ENCODE peak calls at places on chromosomes 12 and 14, in seven cellular contexts. N is HCT116, U is SK-N-SH, P is GM12878, Z is K562, C is H1, F is HepG2. A is an unnamed sample.

GRCh38 chr12:119055977-119056376 is 74.6 kb downstream of the SRRM4 start:
- DNase-seq in N (no peak), U (no peak), P (no peak), Z (no peak), C (no peak), F (no peak), A (no peak)

GRCh38 chr12:25276199-25276937 is 25.6 kb upstream of the KRAS start:
- DNase-seq in N (peak; percentile 42), U (peak; percentile 7), P (no peak), Z (peak; percentile 90), C (no peak), F (peak; percentile 63), A (peak; percentile 63)

GRCh38 chr12:126706300-126706699 is 1560.7 kb upstream of the TMEM132C start:
- DNase-seq in N (no peak), U (no peak), P (no peak), Z (no peak), C (no peak), F (no peak), A (no peak)

GRCh38 chr12:107277850-107278249 is 184.5 kb upstream of the CRY1 start:
- DNase-seq in N (no peak), U (no peak), P (no peak), Z (no peak), C (no peak), F (no peak), A (no peak)

GRCh38 chr14:31172084-31172483 is 35.5 kb downstream of the HECTD1 start:
- DNase-seq in N (no peak), U (no peak), P (no peak), Z (no peak), C (no peak), F (no peak), A (no peak)

GRCh38 chr12:58363971-58364370 is 422.6 kb downstream of the ATP23 start:
- DNase-seq in N (no peak), U (no peak), P (no peak), Z (no peak), C (no peak), F (no peak), A (no peak)

GRCh38 chr12:93080994-93081809 is 152.1 kb upstream of the EEA1 start:
- DNase-seq in N (no peak), U (no peak), P (no peak), Z (no peak), C (peak; percentile 51), F (peak; percentile 74), A (peak; percentile 33)

GRCh38 chr14:77498984-77499527 is 440 bp upstream of the ISM2 start:
- DNase-seq in N (no peak), U (no peak), P (no peak), Z (no peak), C (peak; percentile 66), F (peak; percentile 35), A (peak; percentile 8)

GRCh38 chr12:123894823-123895338 is 77.8 kb downstream of the CCDC92 start:
- DNase-seq in N (no peak), U (no peak), P (no peak), Z (no peak), C (no peak), F (peak; percentile 43), A (no peak)

GRCh38 chr12:128817115-128818015 is 6.4 kb downstream of the SLC15A4 start:
- DNase-seq in N (no peak), U (peak; percentile 46), P (peak; percentile 90), Z (peak; percentile 17), C (no peak), F (no peak), A (no peak)

GRCh38 chr14:90613446-90613845 is 202.8 kb downstream of the TTC7B start:
- DNase-seq in N (no peak), U (no peak), P (no peak), Z (no peak), C (no peak), F (no peak), A (no peak)

GRCh38 chr12:116266220-116266619 is 11.3 kb downstream of the MED13L start:
- DNase-seq in N (no peak), U (no peak), P (no peak), Z (no peak), C (no peak), F (no peak), A (peak; percentile 90)

GRCh38 chr14:86243158-86243557 is 713.2 kb downstream of the FLRT2 start:
- DNase-seq in N (no peak), U (no peak), P (no peak), Z (no peak), C (no peak), F (no peak), A (no peak)

GRCh38 chr14:51117579-51117978 is 22.7 kb upstream of the TRIM9 start:
- DNase-seq in N (no peak), U (no peak), P (no peak), Z (no peak), C (no peak), F (no peak), A (no peak)

GRCh38 chr12:92270501-92270900 is 124.9 kb upstream of the BTG1 start:
- DNase-seq in N (no peak), U (no peak), P (no peak), Z (no peak), C (no peak), F (no peak), A (no peak)

GRCh38 chr14:100764716-100765115 is 38.0 kb downstream of the DLK1 start:
- DNase-seq in N (no peak), U (no peak), P (no peak), Z (no peak), C (no peak), F (no peak), A (no peak)

GRCh38 chr12:59559702-59560101 is 36.1 kb upstream of the SLC16A7 start:
- DNase-seq in N (no peak), U (no peak), P (no peak), Z (no peak), C (no peak), F (no peak), A (no peak)

GRCh38 chr12:52949413-52950331 is 754 bp downstream of the KRT18 start:
- DNase-seq in N (peak; percentile 84), U (no peak), P (no peak), Z (peak; percentile 93), C (peak; percentile 62), F (peak; percentile 98), A (peak; percentile 72)

GRCh38 chr14:56474419-56475022 is 105.1 kb upstream of the TMEM260 start:
- DNase-seq in N (peak; percentile 23), U (peak; percentile 43), P (no peak), Z (peak; percentile 30), C (no peak), F (peak; percentile 16), A (peak; percentile 39)

GRCh38 chr12:4027412-4027811 is 154.2 kb upstream of the PARP11 start:
- DNase-seq in N (no peak), U (no peak), P (no peak), Z (no peak), C (no peak), F (peak; percentile 48), A (no peak)

GRCh38 chr12:43151406-43152080 is 400.5 kb downstream of the ADAMTS20 start:
- DNase-seq in N (no peak), U (no peak), P (no peak), Z (no peak), C (no peak), F (no peak), A (no peak)

GRCh38 chr12:43148711-43149110 is 403.3 kb downstream of the ADAMTS20 start:
- DNase-seq in N (no peak), U (no peak), P (no peak), Z (no peak), C (no peak), F (no peak), A (no peak)

GRCh38 chr12:43158126-43158525 is 393.9 kb downstream of the ADAMTS20 start:
- DNase-seq in N (no peak), U (no peak), P (no peak), Z (no peak), C (no peak), F (no peak), A (no peak)

GRCh38 chr12:43154498-43155045 is 397.4 kb downstream of the ADAMTS20 start:
- DNase-seq in N (no peak), U (no peak), P (no peak), Z (no peak), C (no peak), F (no peak), A (no peak)
- TF ChIP-seq JUND in N (no peak), U (no peak), P (no peak), Z (no peak), C (no peak), F (no peak), A (no peak)

DNA sequence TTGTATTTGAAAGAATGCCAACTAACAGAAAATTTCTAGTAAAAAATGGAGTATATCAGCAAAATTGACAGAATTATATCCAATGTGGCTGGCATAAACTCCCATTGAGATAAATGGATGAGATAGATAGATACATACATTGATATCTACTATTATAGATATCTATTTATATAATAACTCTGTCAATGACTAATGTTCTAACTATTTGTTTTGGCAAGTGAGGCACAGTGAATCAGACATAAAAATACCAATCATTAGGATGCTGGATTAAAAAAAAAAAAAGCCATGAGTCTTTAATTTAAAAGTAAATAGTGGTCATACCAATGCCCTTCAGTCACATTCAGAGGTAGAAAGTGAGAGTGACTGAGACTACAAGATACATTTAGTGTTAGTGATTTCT is 33.7 kb upstream of the GLIPR1 start:
- DNase-seq in N (no peak), U (no peak), P (no peak), Z (no peak), C (no peak), F (no peak), A (no peak)
- TF ChIP-seq JUND in N (no peak), U (peak; percentile 93), P (no peak), Z (no peak), C (no peak), F (no peak), A (no peak)

DNA sequence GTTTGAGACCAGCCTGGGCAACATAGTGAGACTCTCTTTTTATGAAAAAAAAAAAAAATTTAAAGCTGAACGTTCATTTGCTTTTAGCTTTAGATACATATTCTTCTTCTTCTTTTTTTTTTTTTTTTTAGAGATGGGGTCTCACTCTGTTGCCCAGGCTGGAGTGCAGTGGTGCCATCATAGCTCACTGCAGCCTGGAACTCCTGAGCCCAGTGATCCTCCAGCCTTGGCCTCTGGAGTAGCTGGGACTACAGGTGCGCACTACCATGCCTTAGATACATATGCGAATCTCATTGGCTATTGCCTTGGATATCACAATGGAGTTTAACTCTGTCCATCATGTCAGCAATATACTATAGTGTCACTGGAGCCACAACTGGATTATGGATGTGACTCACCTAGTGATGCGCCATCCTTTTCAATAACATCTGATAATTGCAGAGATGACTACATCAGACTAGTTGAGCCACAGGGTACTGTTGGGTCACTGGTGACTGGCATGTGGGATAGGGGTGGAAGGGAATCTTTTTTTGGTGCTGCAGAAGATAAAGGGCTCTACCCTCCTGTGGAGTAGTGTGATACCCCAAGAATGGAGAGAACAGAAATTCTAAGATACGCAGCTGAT is 2.7 kb upstream of the ADIPOR2 start:
- DNase-seq in N (no peak), U (no peak), P (no peak), Z (no peak), C (no peak), F (no peak), A (no peak)
- TF ChIP-seq JUND in N (no peak), U (no peak), P (no peak), Z (no peak), C (no peak), F (no peak), A (no peak)

GRCh38 chr12:41485203-41485602 is 297.1 kb downstream of the PDZRN4 start:
- DNase-seq in N (no peak), U (no peak), P (no peak), Z (no peak), C (no peak), F (no peak), A (no peak)

GRCh38 chr12:41486718-41487117 is 298.6 kb downstream of the PDZRN4 start:
- DNase-seq in N (no peak), U (no peak), P (no peak), Z (no peak), C (no peak), F (no peak), A (no peak)
- TF ChIP-seq JUND in N (no peak), U (no peak), P (no peak), Z (no peak), C (no peak), F (no peak), A (no peak)

A was measured in T47D.